ENCODE peak calls at places on chromosomes 16 and 17, in eight cellular contexts. S is prostate gland, L is HepG2, O is sigmoid colon, F is stomach, K is Panc1, N is SK-N-SH, C is transverse colon. Z is an unnamed sample.

GRCh38 chr17:45958307-45958706 is 40.7 kb upstream of the STH start:
- DNase-seq in S (no peak), L (no peak), O (no peak), F (no peak), K (no peak), N (no peak), C (no peak), Z (no peak)

GRCh38 chr16:12239226-12239625 is 262.7 kb downstream of the SNX29 start:
- DNase-seq in S (no peak), L (no peak), O (no peak), F (no peak), K (no peak), N (no peak), C (no peak), Z (no peak)

GRCh38 chr16:89187337-89188063 is 12.8 kb downstream of the SLC22A31 start:
- DNase-seq in S (no peak), L (no peak), O (no peak), F (no peak), K (no peak), N (no peak), C (no peak), Z (no peak)

GRCh38 chr17:45143767-45144198 is 4.5 kb upstream of the HEXIM1 start:
- DNase-seq in S (peak), L (no peak), O (peak), F (peak), K (no peak), N (peak), C (peak), Z (no peak)

GRCh38 chr17:60127068-60128064 is 22.4 kb upstream of the CA4 start:
- DNase-seq in S (peak), L (no peak), O (peak), F (no peak), K (no peak), N (peak), C (no peak), Z (peak)

GRCh38 chr16:28010671-28011070 is 52.8 kb downstream of the GSG1L start:
- DNase-seq in S (no peak), L (no peak), O (no peak), F (no peak), K (no peak), N (no peak), C (no peak), Z (no peak)

GRCh38 chr16:11100239-11100750 is 155.7 kb downstream of the SOCS1 start:
- DNase-seq in S (no peak), L (no peak), O (peak), F (peak), K (no peak), N (no peak), C (peak), Z (no peak)

GRCh38 chr17:59427425-59427921 is 96.0 kb downstream of the YPEL2 start:
- DNase-seq in S (no peak), L (no peak), O (no peak), F (no peak), K (no peak), N (no peak), C (no peak), Z (no peak)

GRCh38 chr17:3992370-3992769 is 28.1 kb upstream of the ATP2A3 start:
- DNase-seq in S (no peak), L (no peak), O (no peak), F (no peak), K (no peak), N (no peak), C (no peak), Z (no peak)

GRCh38 chr16:51852892-51853291 is 694.1 kb downstream of the TOX3 start:
- DNase-seq in S (no peak), L (no peak), O (no peak), F (no peak), K (no peak), N (no peak), C (no peak), Z (no peak)

GRCh38 chr17:50469005-50469605 is 425 bp upstream of the CHAD start:
- DNase-seq in S (no peak), L (no peak), O (peak), F (no peak), K (no peak), N (peak), C (no peak), Z (peak)

GRCh38 chr17:74859439-74860228 is at the start of gene GRIN2C:
- DNase-seq in S (no peak), L (no peak), O (no peak), F (no peak), K (no peak), N (peak), C (no peak), Z (no peak)

GRCh38 chr16:85329059-85329812 is 217.0 kb upstream of the CIBAR2 start:
- DNase-seq in S (no peak), L (no peak), O (no peak), F (peak), K (no peak), N (peak), C (peak), Z (no peak)

GRCh38 chr17:5364156-5364555 is 55.3 kb downstream of the NUP88 start:
- DNase-seq in S (no peak), L (no peak), O (no peak), F (no peak), K (no peak), N (no peak), C (no peak), Z (no peak)

GRCh38 chr16:75306102-75306762 is 54.8 kb upstream of the BCAR1 start:
- DNase-seq in S (peak), L (peak), O (no peak), F (peak), K (no peak), N (no peak), C (peak), Z (no peak)
- TF ChIP-seq CTCF in S (no peak), L (no peak), O (no peak), F (no peak), K (no peak), N (no peak), C (no peak), Z (no peak)

DNA sequence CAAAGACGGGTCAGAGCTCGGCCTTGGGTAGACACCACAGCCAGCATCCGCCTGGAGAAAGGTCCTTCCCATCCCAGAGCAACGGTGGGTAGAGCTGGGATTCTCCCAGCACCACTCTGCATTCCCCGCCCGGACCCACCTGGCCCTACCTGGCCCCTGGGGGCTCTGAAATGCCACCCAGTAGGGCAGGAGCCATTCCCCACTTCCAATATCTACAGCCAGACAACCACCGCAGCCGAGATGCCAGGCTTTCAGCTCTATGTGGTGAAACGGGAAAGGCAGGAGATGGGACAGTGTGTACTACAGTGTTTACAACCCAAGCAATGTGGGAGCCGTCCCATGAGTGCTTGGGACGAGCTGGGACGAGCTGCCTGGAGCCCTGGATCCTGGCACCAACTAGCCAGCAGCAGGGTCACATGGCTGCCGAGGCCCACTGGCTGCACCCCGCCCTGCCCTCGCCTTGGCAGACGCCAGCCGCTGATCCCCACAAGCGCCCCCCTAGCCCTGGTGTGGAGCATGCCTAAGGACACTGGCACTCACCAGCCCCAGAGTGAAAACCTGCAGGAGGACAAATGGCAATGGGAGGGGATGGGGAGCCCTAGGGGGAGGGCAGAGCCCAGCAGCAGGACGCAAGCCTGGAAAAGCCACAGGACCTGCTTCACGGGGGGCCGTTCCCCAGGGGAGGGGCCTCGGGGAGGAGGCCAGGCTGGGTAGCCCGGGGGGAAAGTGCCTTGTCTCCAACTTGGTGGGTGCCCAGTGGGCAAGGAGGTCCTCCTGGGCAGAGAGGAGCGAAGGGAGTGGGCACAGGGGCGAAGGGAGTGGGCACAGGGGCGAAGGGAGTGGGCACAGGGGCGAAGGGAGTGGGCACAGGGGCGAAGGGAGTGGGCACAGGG is 13.5 kb downstream of the TMC6 start:
- DNase-seq in S (peak), L (no peak), O (no peak), F (no peak), K (no peak), N (peak), C (no peak), Z (no peak)
- TF ChIP-seq POLR2AphosphoS5 in S (peak), L (no peak), O (no peak), F (no peak), K (no peak), N (no peak), C (no peak), Z (no peak)

GRCh38 chr17:31008374-31009035 is 37.7 kb downstream of the RNF135 start:
- DNase-seq in S (peak), L (no peak), O (peak), F (peak), K (no peak), N (no peak), C (peak), Z (no peak)
- TF ChIP-seq CTCF in S (no peak), L (no peak), O (no peak), F (no peak), K (no peak), N (no peak), C (no peak), Z (no peak)

GRCh38 chr17:82399030-82399429 is 19.1 kb upstream of the HEXD start:
- DNase-seq in S (no peak), L (no peak), O (no peak), F (no peak), K (no peak), N (peak), C (no peak), Z (no peak)
- TF ChIP-seq POLR2AphosphoS5 in S (no peak), L (no peak), O (no peak), F (no peak), K (no peak), N (peak), C (no peak), Z (peak)

GRCh38 chr16:3095869-3096268 is 3.2 kb downstream of the ZSCAN10 start:
- DNase-seq in S (no peak), L (no peak), O (no peak), F (no peak), K (no peak), N (peak), C (peak), Z (no peak)
- TF ChIP-seq CTCF in S (no peak), L (no peak), O (no peak), F (peak), K (peak), N (peak), C (no peak), Z (no peak)

GRCh38 chr17:82103588-82104451 is 5.8 kb upstream of the FASN start:
- DNase-seq in S (peak), L (peak), O (peak), F (peak), K (no peak), N (no peak), C (peak), Z (no peak)
- TF ChIP-seq POLR2AphosphoS5 in S (peak), L (peak), O (peak), F (no peak), K (no peak), N (no peak), C (no peak), Z (peak)

DNA sequence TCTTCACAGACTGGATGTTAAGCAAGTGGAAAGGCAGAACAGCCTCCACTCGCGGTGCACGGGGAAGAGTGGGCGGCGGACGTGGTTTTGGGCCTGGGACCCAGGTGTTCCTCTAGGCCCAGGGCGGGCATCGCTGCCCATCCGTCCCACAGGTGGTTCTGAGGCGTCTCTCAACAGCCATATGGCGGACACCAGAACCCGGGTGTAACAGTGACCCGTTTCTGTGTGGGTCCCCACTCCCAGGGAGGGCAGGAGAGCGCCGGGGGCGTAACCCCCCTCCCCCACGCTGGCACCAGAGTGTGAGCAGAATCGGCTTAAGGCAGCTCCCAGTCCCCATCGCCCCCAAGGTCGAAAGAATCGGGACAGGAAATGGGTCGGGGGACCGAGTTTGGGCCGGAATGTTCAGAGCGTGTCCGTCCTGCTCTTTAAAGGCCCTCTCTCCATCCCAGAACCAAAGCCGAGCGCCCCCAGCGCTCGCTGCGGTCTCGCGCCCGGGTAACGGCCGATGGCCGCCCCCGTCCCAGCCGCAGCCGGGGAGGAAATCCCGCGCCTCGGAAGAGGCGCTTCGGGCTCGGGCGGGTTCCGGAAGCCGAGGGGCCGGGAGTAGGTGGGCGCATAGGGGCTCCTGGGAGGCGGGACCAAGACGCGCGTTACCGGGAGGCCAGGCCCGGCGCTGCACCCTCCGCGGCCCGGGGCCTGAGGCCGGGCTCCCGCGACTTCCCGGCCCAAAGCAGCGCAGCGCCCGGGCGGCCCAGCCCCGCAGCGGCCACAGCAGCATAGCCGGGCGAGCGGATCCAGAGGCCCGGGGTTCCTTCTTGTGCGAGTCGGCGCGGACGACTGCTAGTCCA is at the start of gene TK2:
- DNase-seq in S (peak), L (peak), O (peak), F (peak), K (no peak), N (peak), C (peak), Z (no peak)
- TF ChIP-seq CTCF in S (no peak), L (peak), O (no peak), F (no peak), K (no peak), N (peak), C (peak), Z (no peak)

GRCh38 chr16:4680673-4681470 is 12.5 kb upstream of the NUDT16L1 start:
- DNase-seq in S (peak), L (no peak), O (no peak), F (peak), K (no peak), N (no peak), C (no peak), Z (no peak)
- TF ChIP-seq POLR2AphosphoS5 in S (no peak), L (no peak), O (no peak), F (no peak), K (no peak), N (no peak), C (no peak), Z (no peak)

GRCh38 chr17:55238197-55238930 is 26.4 kb upstream of the HLF start:
- DNase-seq in S (peak), L (peak), O (peak), F (peak), K (peak), N (peak), C (peak), Z (peak)
- TF ChIP-seq CTCF in S (no peak), L (peak), O (no peak), F (no peak), K (no peak), N (no peak), C (no peak), Z (no peak)

DNA sequence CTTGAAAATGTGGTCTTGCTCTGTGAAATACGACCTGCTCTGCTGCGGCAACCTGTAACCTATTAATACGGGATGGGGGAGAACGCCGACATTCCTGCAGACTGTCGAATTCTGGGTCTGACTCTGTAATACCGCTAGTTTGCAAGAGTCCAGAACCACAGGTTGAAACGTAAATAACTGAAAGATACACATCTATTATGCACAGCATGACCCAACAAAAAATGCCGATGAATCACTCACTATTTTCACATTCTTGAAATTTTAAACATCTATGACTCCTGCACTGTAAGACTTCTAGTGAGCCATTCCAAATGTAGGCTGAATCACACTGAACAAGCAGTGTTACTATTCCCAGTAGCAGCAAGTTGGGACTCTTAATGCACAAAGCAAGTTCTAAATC is 20.4 kb downstream of the VPS53 start:
- DNase-seq in S (no peak), L (no peak), O (no peak), F (no peak), K (peak), N (no peak), C (no peak), Z (no peak)
- TF ChIP-seq POLR2AphosphoS5 in S (no peak), L (no peak), O (no peak), F (no peak), K (peak), N (peak), C (no peak), Z (no peak)

Z was measured in vagina.